ENCODE peak calls at places on chromosomes 2 and 18, in seven cellular contexts. J is stomach, M is ovary, S is endothelial cell of umbilical vein, E is suprapubic skin, A is uterus, H is spleen. C is an unnamed sample.

GRCh38 chr2:235126771-235127170 is 175.0 kb downstream of the SH3BP4 start:
- DNase-seq in J (no peak), M (no peak), S (no peak), E (no peak), A (no peak), H (no peak), C (no peak)

GRCh38 chr2:9637330-9637729 is 6.5 kb upstream of the YWHAQ start:
- DNase-seq in J (no peak), M (no peak), S (peak), E (no peak), A (no peak), H (no peak), C (no peak)

GRCh38 chr2:196249860-196250259 is 78.5 kb upstream of the STK17B start:
- DNase-seq in J (no peak), M (no peak), S (no peak), E (no peak), A (no peak), H (no peak), C (no peak)

GRCh38 chr2:48600204-48600813 is 17.3 kb upstream of the GTF2A1L start:
- DNase-seq in J (no peak), M (no peak), S (peak), E (no peak), A (no peak), H (no peak), C (no peak)

GRCh38 chr18:22572321-22572720 is 154.6 kb upstream of the CTAGE1 start:
- DNase-seq in J (no peak), M (no peak), S (no peak), E (no peak), A (no peak), H (no peak), C (no peak)

GRCh38 chr18:25927830-25928229 is 162.6 kb downstream of the SS18 start:
- DNase-seq in J (no peak), M (no peak), S (no peak), E (no peak), A (no peak), H (no peak), C (no peak)

GRCh38 chr2:188971316-188971930 is 2.8 kb upstream of the COL3A1 start:
- DNase-seq in J (no peak), M (no peak), S (no peak), E (no peak), A (no peak), H (no peak), C (no peak)

GRCh38 chr2:86518498-86518897 is 44.7 kb downstream of the CHMP3 start:
- DNase-seq in J (no peak), M (no peak), S (peak), E (no peak), A (no peak), H (no peak), C (no peak)

GRCh38 chr2:217611626-217612127 is 391.1 kb downstream of the TNS1 start:
- DNase-seq in J (no peak), M (no peak), S (no peak), E (no peak), A (no peak), H (no peak), C (no peak)

GRCh38 chr2:220510668-220511067 is 883.2 kb downstream of the SLC4A3 start:
- DNase-seq in J (no peak), M (no peak), S (no peak), E (no peak), A (no peak), H (no peak), C (no peak)

GRCh38 chr2:102313950-102314349 is 2.6 kb downstream of the IL1RL1 start:
- DNase-seq in J (no peak), M (no peak), S (no peak), E (no peak), A (no peak), H (no peak), C (no peak)

DNA sequence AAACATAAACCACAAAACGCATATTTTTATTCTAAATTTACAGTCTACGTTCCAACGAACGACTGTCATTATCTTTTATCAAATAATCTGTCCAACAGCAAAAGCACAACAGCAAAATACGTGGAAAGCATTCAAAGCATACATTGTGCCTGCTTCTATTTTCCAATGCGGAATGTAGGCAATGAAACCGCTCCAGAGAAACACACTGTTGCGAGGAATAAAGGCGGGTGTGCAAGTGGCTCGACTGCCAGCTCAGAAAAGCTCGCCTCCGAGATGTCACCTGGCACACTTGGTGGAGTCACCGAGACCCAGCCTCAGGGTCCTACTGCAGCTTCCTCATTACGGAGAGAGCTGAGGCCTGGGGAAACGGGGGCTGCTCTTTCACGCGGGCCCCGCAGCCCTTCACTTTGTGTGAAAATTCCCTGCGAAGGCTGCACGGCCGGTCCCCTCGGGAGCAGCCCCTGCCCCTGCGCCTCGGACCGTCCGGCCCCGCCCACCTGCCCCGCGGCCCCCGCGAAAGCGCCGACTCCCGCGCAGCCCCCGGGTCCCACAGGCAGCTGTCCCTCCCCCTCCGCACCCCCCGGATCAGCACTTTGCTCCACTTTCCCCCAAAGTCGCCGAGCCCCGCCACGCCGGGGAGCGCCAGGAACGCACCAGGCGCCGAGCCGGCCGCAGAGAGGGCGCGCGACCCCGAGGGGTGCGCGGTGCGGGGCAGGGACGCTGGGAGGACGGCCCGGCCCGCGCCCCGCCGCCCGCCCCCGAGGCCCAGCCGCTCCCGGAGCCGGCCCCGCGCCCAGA is 680 bp downstream of the MGAT4A start:
- DNase-seq in J (peak), M (no peak), S (peak), E (peak), A (peak), H (peak), C (peak)
- TF ChIP-seq POLR2A in J (no peak), M (no peak), S (no peak), E (no peak), A (no peak), H (no peak), C (no peak)

DNA sequence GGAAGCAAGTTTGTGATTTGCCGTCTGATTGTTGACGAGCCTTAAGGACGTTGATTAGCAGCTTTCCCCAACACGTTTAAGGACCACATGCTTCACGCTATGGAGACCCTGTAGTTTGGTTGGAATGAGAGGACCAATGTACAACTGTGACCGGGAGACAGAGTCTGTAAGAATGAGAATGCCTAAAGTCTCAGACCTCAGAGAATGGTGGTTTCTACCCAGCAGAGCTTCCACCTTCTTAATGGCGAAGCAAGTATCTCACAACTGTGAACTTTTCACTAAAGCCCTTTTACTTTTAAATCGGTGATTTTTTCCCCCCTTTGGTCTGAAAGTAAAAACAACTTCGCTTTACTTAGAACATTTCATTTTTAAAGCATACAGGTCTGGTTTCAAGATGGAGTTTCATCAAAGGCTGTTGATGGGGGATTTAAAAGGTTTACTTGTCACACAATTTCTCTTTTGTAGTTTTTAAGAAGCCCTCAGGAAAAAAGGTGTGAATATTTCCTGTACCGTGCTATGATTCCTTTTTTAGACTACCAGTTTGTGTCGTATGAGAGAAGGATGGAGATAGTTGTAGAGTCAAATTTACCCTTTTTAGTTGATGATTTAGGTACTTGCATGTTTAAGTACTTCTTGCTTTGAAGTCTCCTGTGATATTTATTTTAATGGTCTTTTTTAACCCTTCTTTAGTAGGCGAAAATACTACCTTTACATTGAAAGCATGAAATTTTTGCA is 1.5 kb downstream of the TTC39C start:
- DNase-seq in J (no peak), M (no peak), S (no peak), E (no peak), A (no peak), H (no peak), C (no peak)
- TF ChIP-seq POLR2A in J (no peak), M (no peak), S (no peak), E (no peak), A (no peak), H (no peak), C (no peak)

DNA sequence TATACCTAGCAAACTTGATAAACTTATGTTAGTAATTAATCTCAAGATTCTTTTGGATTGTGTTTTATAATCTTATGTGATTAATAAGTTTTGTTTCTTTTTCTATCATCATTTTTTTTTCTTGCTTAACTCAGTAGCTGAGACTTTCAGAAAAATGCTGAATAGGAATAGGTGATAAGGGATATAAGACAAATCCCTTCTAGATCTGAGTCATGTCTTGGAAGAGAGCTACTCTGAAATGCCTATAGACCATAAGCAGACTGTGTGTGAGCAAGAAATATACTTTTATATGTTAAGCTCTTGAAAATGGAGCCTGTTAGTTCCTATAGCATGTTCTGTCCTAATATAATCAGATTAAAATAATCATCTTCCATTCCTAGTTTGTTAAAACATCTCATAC is 29.6 kb downstream of the CYBRD1 start:
- DNase-seq in J (no peak), M (no peak), S (no peak), E (no peak), A (no peak), H (no peak), C (no peak)
- TF ChIP-seq POLR2A in J (no peak), M (no peak), S (no peak), E (no peak), A (no peak), H (no peak), C (no peak)

GRCh38 chr2:190881074-190881479 is 456 bp downstream of the GLS start:
- DNase-seq in J (no peak), M (no peak), S (no peak), E (peak), A (no peak), H (no peak), C (no peak)
- TF ChIP-seq POLR2A in J (no peak), M (no peak), S (no peak), E (no peak), A (no peak), H (no peak), C (no peak)

DNA sequence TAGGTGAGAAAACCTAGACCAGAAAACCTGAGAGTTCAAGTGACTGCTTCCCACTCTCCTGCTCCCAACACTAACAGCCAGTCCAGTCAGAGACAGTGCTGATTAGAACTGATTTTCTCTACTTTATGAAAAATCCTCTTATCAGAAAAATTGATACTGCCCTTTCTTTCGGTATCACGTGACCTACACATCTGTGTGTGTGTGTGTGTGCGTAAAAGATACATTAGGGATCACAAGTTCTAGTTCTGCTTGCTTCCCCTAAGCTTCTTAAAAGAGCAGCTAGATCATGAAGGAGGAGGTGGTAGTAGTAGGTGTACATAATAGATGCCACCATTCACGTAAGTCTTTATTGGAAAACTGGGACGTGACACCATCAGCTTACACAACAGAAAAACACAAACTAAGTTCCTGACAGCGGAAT is 1.5 kb downstream of the ARL5A start:
- DNase-seq in J (no peak), M (no peak), S (peak), E (no peak), A (no peak), H (no peak), C (no peak)
- TF ChIP-seq POLR2A in J (no peak), M (no peak), S (no peak), E (no peak), A (no peak), H (no peak), C (no peak)

GRCh38 chr2:27703638-27704341 is 40.1 kb downstream of the SLC4A1AP start:
- DNase-seq in J (peak), M (peak), S (peak), E (peak), A (peak), H (peak), C (peak)
- TF ChIP-seq POLR2A in J (no peak), M (no peak), S (no peak), E (no peak), A (no peak), H (no peak), C (no peak)

DNA sequence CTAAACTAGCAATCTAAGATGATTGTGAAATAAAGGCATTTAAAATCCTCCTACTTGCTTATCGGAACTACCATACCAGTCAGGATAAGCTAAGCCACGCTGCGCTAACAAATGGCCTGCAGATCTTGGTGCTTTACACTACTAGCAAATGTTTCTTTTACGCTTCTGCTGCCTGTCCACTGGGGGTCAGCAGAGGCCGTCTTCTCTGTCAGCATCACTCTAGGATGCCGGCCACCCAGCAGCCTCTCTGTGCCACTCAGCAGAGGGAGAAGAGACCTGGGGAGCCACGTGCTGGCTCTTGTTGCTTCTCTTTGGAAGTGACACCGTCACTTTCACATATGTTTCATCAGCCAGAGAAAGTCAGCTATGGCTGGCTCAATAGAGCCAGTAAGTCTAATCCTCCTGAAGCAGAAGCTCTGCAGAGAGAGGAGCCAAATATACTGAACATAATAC is 36.6 kb downstream of the COPS8 start:
- DNase-seq in J (peak), M (peak), S (peak), E (no peak), A (peak), H (no peak), C (peak)
- TF ChIP-seq POLR2A in J (no peak), M (no peak), S (no peak), E (no peak), A (no peak), H (no peak), C (no peak)

DNA sequence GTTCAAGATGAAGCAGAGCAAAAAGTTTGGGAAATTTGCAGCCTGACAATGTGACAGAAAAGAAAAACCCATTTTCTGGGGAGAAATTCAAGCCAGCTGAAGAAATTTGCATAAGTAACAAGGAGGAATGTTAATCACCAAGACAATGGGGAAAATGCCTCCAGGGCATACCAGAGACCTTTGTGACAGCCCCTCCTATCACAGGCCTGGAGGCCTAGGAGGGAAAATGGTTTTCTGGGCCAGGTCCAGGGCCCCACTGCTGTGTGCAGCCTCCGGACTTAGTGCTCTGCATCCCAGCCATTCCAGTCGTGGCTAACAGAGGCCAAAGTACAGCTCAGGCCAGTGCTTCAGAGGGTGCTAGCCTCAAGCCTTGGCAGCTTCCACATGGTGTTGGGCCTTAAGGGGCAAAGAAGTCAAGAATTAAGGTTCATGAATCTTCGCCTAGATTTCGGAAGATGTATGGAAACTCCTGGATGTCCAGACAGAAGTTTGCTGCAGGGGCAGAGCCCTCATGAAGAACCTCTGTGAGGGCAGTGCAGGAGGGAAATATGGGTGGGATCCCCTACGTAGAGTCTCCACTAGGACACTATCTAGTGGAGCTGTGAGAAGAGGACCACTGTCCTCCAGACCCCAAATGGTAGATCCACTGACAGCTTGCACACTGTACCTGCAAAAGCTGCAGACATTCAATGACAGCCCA is 314.1 kb upstream of the TRIB2 start:
- DNase-seq in J (no peak), M (no peak), S (no peak), E (no peak), A (no peak), H (no peak), C (no peak)
- TF ChIP-seq POLR2A in J (no peak), M (no peak), S (no peak), E (no peak), A (no peak), H (no peak), C (no peak)